ENCODE peak calls at places on chromosomes 7 and 10, in five cellular contexts. U is kidney tubule cell, O is SW480, M is ovary, T is neural crest cell. L is an unnamed sample.
A peak's percentile ranks its signal among the peaks of the same experiment; 100 is the strongest.

GRCh38 chr10:92204238-92204637 is 86.6 kb downstream of the CPEB3 start:
- DNase-seq in U (no peak), O (no peak), M (no peak), T (no peak), L (no peak)

GRCh38 chr10:78634389-78634815 is 434.4 kb upstream of the ZMIZ1 start:
- DNase-seq in U (peak; percentile 35), O (peak; percentile 41), M (no peak), T (no peak), L (no peak)

GRCh38 chr7:99729501-99730261 is 5.3 kb downstream of the CYP3A7 start:
- DNase-seq in U (peak; percentile 35), O (no peak), M (no peak), T (no peak), L (peak; percentile 94)

GRCh38 chr7:37297546-37297945 is 151.1 kb downstream of the ELMO1 start:
- DNase-seq in U (no peak), O (no peak), M (no peak), T (no peak), L (no peak)

GRCh38 chr7:157121184-157121715 is 17.5 kb upstream of the UBE3C start:
- DNase-seq in U (no peak), O (no peak), M (no peak), T (no peak), L (no peak)

GRCh38 chr7:132500727-132501410 is 75.4 kb downstream of the PLXNA4 start:
- DNase-seq in U (peak; percentile 9), O (no peak), M (peak; percentile 59), T (no peak), L (no peak)

GRCh38 chr7:120160166-120160565 is 112.8 kb upstream of the KCND2 start:
- DNase-seq in U (no peak), O (no peak), M (no peak), T (no peak), L (no peak)

GRCh38 chr7:19916011-19916410 is 142.6 kb upstream of the TMEM196 start:
- DNase-seq in U (peak; percentile 87), O (no peak), M (no peak), T (no peak), L (no peak)

GRCh38 chr10:14477408-14477710 is 146.6 kb upstream of the FRMD4A start:
- DNase-seq in U (no peak), O (no peak), M (no peak), T (no peak), L (no peak)

GRCh38 chr10:72637398-72637857 is 11.5 kb upstream of the MICU1 start:
- DNase-seq in U (peak; percentile 68), O (peak; percentile 14), M (no peak), T (no peak), L (peak; percentile 44)

GRCh38 chr7:94280836-94281235 is 113.9 kb upstream of the COL1A2 start:
- DNase-seq in U (no peak), O (no peak), M (no peak), T (no peak), L (no peak)

GRCh38 chr10:12097791-12098190 is 29.0 kb downstream of the DHTKD1 start:
- DNase-seq in U (peak; percentile 58), O (peak; percentile 52), M (no peak), T (no peak), L (no peak)

GRCh38 chr7:90473819-90474218 is 4.4 kb downstream of the PTTG1IP2 start:
- DNase-seq in U (peak; percentile 3), O (no peak), M (no peak), T (no peak), L (no peak)

GRCh38 chr10:803041-803741 is 113.7 kb upstream of the DIP2C start:
- DNase-seq in U (no peak), O (no peak), M (no peak), T (no peak), L (no peak)

GRCh38 chr7:50730459-50731400 is 52.0 kb downstream of the GRB10 start:
- DNase-seq in U (peak; percentile 39), O (no peak), M (no peak), T (no peak), L (peak; percentile 46)

GRCh38 chr10:14474656-14475055 is 143.9 kb upstream of the FRMD4A start:
- DNase-seq in U (no peak), O (no peak), M (no peak), T (no peak), L (no peak)

GRCh38 chr10:11210211-11210922 is 192.7 kb downstream of the CELF2 start:
- DNase-seq in U (peak; percentile 44), O (no peak), M (no peak), T (no peak), L (no peak)

GRCh38 chr7:87328281-87328680 is 17.2 kb upstream of the CROT start:
- DNase-seq in U (no peak), O (no peak), M (no peak), T (no peak), L (no peak)

GRCh38 chr10:1074063-1074747 is 18.0 kb downstream of the WDR37 start:
- DNase-seq in U (no peak), O (no peak), M (no peak), T (no peak), L (no peak)

GRCh38 chr7:44764665-44765578 is 16.3 kb downstream of the ZMIZ2 start:
- DNase-seq in U (no peak), O (no peak), M (no peak), T (no peak), L (no peak)

GRCh38 chr7:96045181-96045580 is 272.8 kb downstream of the DYNC1I1 start:
- DNase-seq in U (no peak), O (no peak), M (peak; percentile 49), T (no peak), L (no peak)

GRCh38 chr10:70053212-70053895 is 708 bp downstream of the MACROH2A2 start:
- DNase-seq in U (peak; percentile 45), O (peak; percentile 3), M (peak; percentile 53), T (peak; percentile 39), L (no peak)

GRCh38 chr7:16982640-16983103 is 100.9 kb upstream of the AGR3 start:
- DNase-seq in U (peak; percentile 54), O (peak; percentile 69), M (no peak), T (no peak), L (peak; percentile 58)

GRCh38 chr7:102064361-102065025 is 222.2 kb upstream of the SH2B2 start:
- DNase-seq in U (peak; percentile 90), O (no peak), M (no peak), T (no peak), L (no peak)

GRCh38 chr10:27446091-27446918 is 57.8 kb upstream of the RAB18 start:
- DNase-seq in U (peak; percentile 51), O (peak; percentile 50), M (no peak), T (no peak), L (peak; percentile 3)